ENCODE peak calls at places on chromosomes 13 and 19, in five cellular contexts. V is stimulated activated CD8-positive, alpha-beta memory T cell treated with anti-CD3 and anti-CD28 coated beads, Interleukin-7, amount 100 ng/mL, for 1 hour; I is sciatic nerve; J is T-helper 1 cell; Y is Kasumi-1. N is an unnamed sample.

GRCh38 chr19:47130589-47131168 is at the start of gene SAE1:
- DNase-seq in V (peak; percentile 90), I (peak; percentile 95), J (peak; percentile 97), Y (peak; percentile 94), N (peak; percentile 97)

GRCh38 chr13:107370036-107370785 is 802.3 kb upstream of the ARGLU1 start:
- DNase-seq in V (no peak), I (no peak), J (no peak), Y (no peak), N (no peak)

GRCh38 chr13:51154029-51154555 is 43.0 kb upstream of the C13orf42 start:
- DNase-seq in V (no peak), I (no peak), J (peak; percentile 23), Y (no peak), N (no peak)

GRCh38 chr13:103731959-103732358 is 665.7 kb upstream of the SLC10A2 start:
- DNase-seq in V (no peak), I (no peak), J (no peak), Y (no peak), N (no peak)

GRCh38 chr19:955803-956746 is 28.1 kb upstream of the WDR18 start:
- DNase-seq in V (no peak), I (no peak), J (no peak), Y (no peak), N (peak; percentile 56)

GRCh38 chr13:73329355-73329754 is 270.6 kb downstream of the KLF5 start:
- DNase-seq in V (no peak), I (no peak), J (no peak), Y (no peak), N (no peak)

GRCh38 chr13:73635166-73635787 is 498.9 kb downstream of the KLF12 start:
- DNase-seq in V (no peak), I (no peak), J (no peak), Y (no peak), N (no peak)

GRCh38 chr13:113781571-113781970 is 22.5 kb downstream of the TMEM255B start:
- DNase-seq in V (no peak), I (no peak), J (no peak), Y (no peak), N (no peak)

GRCh38 chr13:49789961-49790360 is 2.5 kb downstream of the KPNA3 start:
- DNase-seq in V (no peak), I (no peak), J (no peak), Y (no peak), N (no peak)

GRCh38 chr13:106277483-106278154 is 257.8 kb downstream of the EFNB2 start:
- DNase-seq in V (no peak), I (no peak), J (no peak), Y (no peak), N (no peak)

GRCh38 chr19:10074153-10074552 is 12.0 kb upstream of the SHFL start:
- DNase-seq in V (no peak), I (no peak), J (peak; percentile 60), Y (peak; percentile 88), N (no peak)

GRCh38 chr13:39916330-39916729 is 260.9 kb downstream of the COG6 start:
- DNase-seq in V (no peak), I (no peak), J (no peak), Y (no peak), N (no peak)

GRCh38 chr13:77507931-77508776 is 27.4 kb upstream of the SCEL start:
- DNase-seq in V (no peak), I (no peak), J (no peak), Y (no peak), N (no peak)

GRCh38 chr19:18520848-18521691 is 800 bp downstream of the ELL start:
- DNase-seq in V (no peak), I (peak; percentile 77), J (no peak), Y (peak; percentile 13), N (peak; percentile 26)

GRCh38 chr19:7904074-7905020 is 670 bp downstream of the MAP2K7 start:
- DNase-seq in V (peak; percentile 34), I (peak; percentile 84), J (peak; percentile 68), Y (no peak), N (peak; percentile 55)

GRCh38 chr13:51737609-51738008 is 66.4 kb downstream of the DHRS12 start:
- DNase-seq in V (no peak), I (no peak), J (no peak), Y (no peak), N (no peak)

GRCh38 chr19:11197291-11198174 is at the start of gene KANK2:
- DNase-seq in V (peak; percentile 57), I (peak; percentile 91), J (peak; percentile 66), Y (peak; percentile 64), N (peak; percentile 81)

GRCh38 chr13:75760182-75760981 is 124.3 kb downstream of the LMO7 start:
- DNase-seq in V (no peak), I (no peak), J (no peak), Y (no peak), N (no peak)

GRCh38 chr13:79593611-79594275 is 112.8 kb downstream of the NDFIP2 start:
- DNase-seq in V (no peak), I (no peak), J (no peak), Y (no peak), N (no peak)

GRCh38 chr19:23527797-23528196 is 132.5 kb upstream of the ZNF91 start:
- DNase-seq in V (no peak), I (no peak), J (peak; percentile 4), Y (no peak), N (no peak)

GRCh38 chr19:10061717-10062310 is 24.3 kb upstream of the SHFL start:
- DNase-seq in V (no peak), I (no peak), J (no peak), Y (no peak), N (no peak)

GRCh38 chr19:11418518-11419506 is at the start of gene RGL3:
- DNase-seq in V (no peak), I (no peak), J (no peak), Y (no peak), N (peak; percentile 60)

N was measured in glutamatergic neuron.